ENCODE peak calls at places on chromosomes 2 and 18, in five cellular contexts. N is AG09319, R is DND-41, V is pancreas, I is astrocyte. K is an unnamed sample.

GRCh38 chr2:5618271-5618670 is 73.9 kb upstream of the SOX11 start:
- DNase-seq in V (no peak), R (no peak), I (no peak), N (no peak), K (no peak)

GRCh38 chr2:53744395-53745065 is 23.1 kb upstream of the CHAC2 start:
- DNase-seq in N (no peak), R (no peak), V (no peak), I (no peak), K (no peak)

GRCh38 chr18:13376298-13376840 is 157.8 kb downstream of the LDLRAD4 start:
- DNase-seq in V (no peak), N (no peak), R (peak; percentile 55), I (peak; percentile 38), K (peak; percentile 76)

GRCh38 chr2:188693111-188693510 is 281.1 kb upstream of the COL3A1 start:
- DNase-seq in V (no peak), R (no peak), N (no peak), I (no peak), K (peak; percentile 1)

GRCh38 chr2:69643602-69644505 is at the start of gene AAK1:
- DNase-seq in R (peak; percentile 93), I (peak; percentile 79), V (peak; percentile 87), N (peak; percentile 63), K (peak; percentile 91)

GRCh38 chr18:45687617-45688016 is 36.4 kb upstream of the SLC14A1 start:
- DNase-seq in V (no peak), N (no peak), R (peak; percentile 87), I (no peak), K (peak; percentile 72)

GRCh38 chr2:127884436-127884835 is 1.3 kb downstream of the AMMECR1L start:
- DNase-seq in I (peak; percentile 55), N (no peak), R (no peak), V (no peak), K (no peak)

GRCh38 chr2:239934571-239935171 is 90.5 kb downstream of the NDUFA10 start:
- DNase-seq in I (no peak), N (no peak), V (no peak), R (peak; percentile 78), K (peak; percentile 81)

GRCh38 chr2:237720444-237720843 is 78.1 kb upstream of the RBM44 start:
- DNase-seq in V (no peak), R (no peak), N (no peak), I (no peak), K (no peak)

GRCh38 chr18:79642626-79643025 is 37.0 kb upstream of the CTDP1 start:
- DNase-seq in I (peak; percentile 15), N (no peak), V (no peak), R (no peak), K (no peak)

GRCh38 chr18:57211776-57212175 is 64.9 kb downstream of the BOD1L2 start:
- DNase-seq in V (no peak), R (no peak), I (no peak), N (no peak), K (no peak)

GRCh38 chr2:144516981-144517824 is 2.7 kb downstream of the ZEB2 start:
- DNase-seq in R (peak; percentile 33), N (peak; percentile 86), V (no peak), I (peak; percentile 96), K (peak; percentile 80)

GRCh38 chr2:37156071-37156856 is 516 bp downstream of the EIF2AK2 start:
- DNase-seq in V (peak; percentile 36), N (no peak), R (peak; percentile 50), I (peak; percentile 62), K (peak; percentile 56)

GRCh38 chr18:39274535-39274934 is 1708.9 kb upstream of the CELF4 start:
- DNase-seq in I (peak; percentile 50), V (no peak), N (no peak), R (no peak), K (no peak)
- TF ChIP-seq CTCF in I (no peak), V (no peak), N (no peak), R (no peak), K (no peak)

DNA sequence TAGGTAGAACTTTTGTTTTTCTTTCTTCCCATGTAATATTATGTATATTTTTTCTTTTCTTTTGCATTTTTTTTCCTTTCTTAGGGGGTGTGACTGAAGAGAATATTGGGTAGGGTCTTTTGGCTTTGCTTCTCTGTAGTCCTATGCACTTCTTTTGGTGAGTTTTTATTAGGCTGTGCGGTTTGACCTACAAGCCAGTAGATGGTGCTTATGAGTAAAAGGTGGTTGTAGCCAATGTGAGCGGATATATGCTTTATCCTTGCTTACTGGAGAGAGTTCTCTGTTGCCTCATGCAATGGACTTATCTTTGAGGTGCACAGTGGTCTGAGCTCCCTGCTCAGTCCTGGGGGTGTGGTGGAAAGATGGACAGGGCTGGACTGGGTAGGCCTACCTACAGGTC is 52.7 kb downstream of the DSEL start:
- DNase-seq in R (no peak), N (no peak), V (no peak), I (no peak), K (no peak)
- TF ChIP-seq CTCF in R (peak; percentile 10), N (no peak), V (no peak), I (peak; percentile 24), K (no peak)

DNA sequence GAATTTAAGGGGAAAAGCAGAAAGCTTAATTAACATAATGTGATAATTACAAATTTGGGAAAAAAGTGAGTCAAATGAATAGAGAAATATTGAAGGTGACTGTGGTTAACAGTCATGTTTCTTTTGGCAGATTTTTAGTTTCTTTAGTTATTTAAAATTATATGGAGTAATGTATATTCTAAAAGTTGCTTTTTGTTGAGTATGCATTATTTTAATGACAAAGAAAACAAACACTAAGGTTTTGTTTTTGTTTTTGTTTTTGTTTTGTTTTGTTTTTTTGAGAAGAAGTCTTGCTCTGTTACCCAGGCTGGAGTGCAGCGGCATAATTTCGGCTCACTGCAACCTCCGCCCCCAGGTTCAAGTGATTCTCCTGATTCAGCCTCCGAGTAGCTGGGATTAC is 30.3 kb upstream of the MTCL1 start:
- DNase-seq in I (no peak), N (no peak), V (no peak), R (no peak), K (no peak)
- TF ChIP-seq CTCF in I (no peak), N (no peak), V (no peak), R (no peak), K (no peak)

GRCh38 chr18:58639237-58639636 is 10.3 kb upstream of the ALPK2 start:
- DNase-seq in N (no peak), V (no peak), I (no peak), R (no peak), K (no peak)
- TF ChIP-seq CTCF in N (no peak), V (no peak), I (no peak), R (no peak), K (no peak)